ENCODE peak calls at places on chromosomes 5 and 9, in five cellular contexts. O, D, K, M and E are unnamed samples.
A peak's percentile ranks its signal among the peaks of the same experiment; 100 is the strongest.

GRCh38 chr5:131617140-131617822 is 17.7 kb downstream of the RAPGEF6 start:
- ATAC-seq in D (no peak), K (no peak), O (no peak), M (no peak), E (no peak)

GRCh38 chr9:83043583-83043982 is 19.4 kb downstream of the RASEF start:
- ATAC-seq in D (no peak), M (no peak), K (no peak), O (no peak), E (no peak)

GRCh38 chr9:86350006-86350755 is 4.0 kb downstream of the TUT7 start:
- ATAC-seq in K (no peak), O (no peak), D (no peak), M (no peak), E (no peak)

GRCh38 chr9:89464991-89465390 is 32.9 kb downstream of the SEMA4D start:
- ATAC-seq in D (no peak), O (no peak), M (no peak), K (no peak), E (no peak)

GRCh38 chr9:110601098-110601497 is 21.6 kb upstream of the SVEP1 start:
- ATAC-seq in M (peak; percentile 93), O (no peak), D (no peak), K (no peak), E (no peak)

GRCh38 chr5:111135946-111136345 is 43.8 kb downstream of the WDR36 start:
- ATAC-seq in M (no peak), K (peak; percentile 40), D (no peak), O (no peak), E (no peak)

GRCh38 chr5:173165193-173165988 is 21.1 kb downstream of the BNIP1 start:
- ATAC-seq in D (no peak), K (no peak), O (peak; percentile 27), M (no peak), E (no peak)

GRCh38 chr5:54514841-54515432 is 2.6 kb upstream of the SNX18 start:
- ATAC-seq in O (no peak), K (no peak), D (no peak), M (no peak), E (no peak)

GRCh38 chr5:145958463-145958862 is 22.1 kb downstream of the SH3RF2 start:
- ATAC-seq in M (no peak), K (no peak), O (no peak), D (no peak), E (no peak)

GRCh38 chr9:120915854-120916495 is 10.6 kb downstream of the TRAF1 start:
- ATAC-seq in D (no peak), M (no peak), K (no peak), O (no peak), E (no peak)

GRCh38 chr9:106775960-106776359 is 87.0 kb upstream of the ZNF462 start:
- ATAC-seq in D (no peak), K (no peak), O (no peak), M (no peak), E (no peak)

GRCh38 chr9:122107291-122107805 is 14.2 kb upstream of the TTLL11 start:
- ATAC-seq in M (no peak), O (peak; percentile 59), K (no peak), D (no peak), E (peak; percentile 83)
- TF ChIP-seq POLR2AphosphoS5 in M (no peak), O (no peak), K (no peak), D (no peak), E (peak; percentile 35)

DNA sequence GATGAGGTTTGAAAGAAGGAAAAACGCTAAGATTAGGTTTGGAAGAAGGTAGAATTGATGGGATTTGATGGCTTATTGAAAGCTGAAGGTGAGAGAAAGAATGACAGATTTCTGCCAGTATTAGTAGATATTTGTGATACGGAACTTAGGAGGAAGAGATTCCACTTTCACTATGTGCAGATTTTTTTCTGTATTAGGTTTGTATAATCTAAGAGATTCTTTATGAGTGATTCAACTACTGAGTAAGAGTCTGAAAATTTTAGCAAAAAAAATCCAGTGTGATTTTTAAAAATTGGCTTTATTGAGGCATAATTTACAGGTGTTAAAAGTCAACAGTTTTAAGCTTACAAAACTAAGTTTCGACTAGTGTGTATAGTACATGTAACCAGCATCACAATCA is 54.1 kb downstream of the AP3S1 start:
- ATAC-seq in O (no peak), M (no peak), K (no peak), D (no peak), E (no peak)
- H3K27ac ChIP-seq in O (no peak overlapping the region), M (no peak overlapping the region), K (no peak overlapping the region), D (no peak overlapping the region), E (no peak overlapping the region)

GRCh38 chr5:10595678-10596309 is 31.9 kb downstream of the ANKRD33B start:
- ATAC-seq in O (peak; percentile 86), K (peak; percentile 83), M (no peak), D (peak; percentile 93), E (peak; percentile 81)
- TF ChIP-seq POLR2AphosphoS5 in O (no peak), K (peak; percentile 53), M (no peak), D (no peak), E (peak; percentile 72)

GRCh38 chr5:180353963-180354574 is 933 bp upstream of the GFPT2 start:
- ATAC-seq in M (peak; percentile 3), K (no peak), D (no peak), O (no peak), E (no peak)
- H3K27ac ChIP-seq in M (no peak overlapping the region), K (no peak overlapping the region), D (no peak overlapping the region), O (no peak overlapping the region), E (peak overlapping the region; percentile 85)

GRCh38 chr9:103804077-103804735 is 289.9 kb upstream of the SMC2 start:
- ATAC-seq in D (no peak), M (no peak), K (no peak), O (no peak), E (no peak)
- TF ChIP-seq POLR2AphosphoS5 in D (no peak), M (no peak), K (no peak), O (no peak), E (no peak)

GRCh38 chr5:58411372-58411771 is 48.5 kb downstream of the PLK2 start:
- ATAC-seq in M (no peak), K (no peak), D (no peak), O (no peak), E (no peak)
- H3K27ac ChIP-seq in M (no peak overlapping the region), K (no peak overlapping the region), D (no peak overlapping the region), O (no peak overlapping the region), E (no peak overlapping the region)

DNA sequence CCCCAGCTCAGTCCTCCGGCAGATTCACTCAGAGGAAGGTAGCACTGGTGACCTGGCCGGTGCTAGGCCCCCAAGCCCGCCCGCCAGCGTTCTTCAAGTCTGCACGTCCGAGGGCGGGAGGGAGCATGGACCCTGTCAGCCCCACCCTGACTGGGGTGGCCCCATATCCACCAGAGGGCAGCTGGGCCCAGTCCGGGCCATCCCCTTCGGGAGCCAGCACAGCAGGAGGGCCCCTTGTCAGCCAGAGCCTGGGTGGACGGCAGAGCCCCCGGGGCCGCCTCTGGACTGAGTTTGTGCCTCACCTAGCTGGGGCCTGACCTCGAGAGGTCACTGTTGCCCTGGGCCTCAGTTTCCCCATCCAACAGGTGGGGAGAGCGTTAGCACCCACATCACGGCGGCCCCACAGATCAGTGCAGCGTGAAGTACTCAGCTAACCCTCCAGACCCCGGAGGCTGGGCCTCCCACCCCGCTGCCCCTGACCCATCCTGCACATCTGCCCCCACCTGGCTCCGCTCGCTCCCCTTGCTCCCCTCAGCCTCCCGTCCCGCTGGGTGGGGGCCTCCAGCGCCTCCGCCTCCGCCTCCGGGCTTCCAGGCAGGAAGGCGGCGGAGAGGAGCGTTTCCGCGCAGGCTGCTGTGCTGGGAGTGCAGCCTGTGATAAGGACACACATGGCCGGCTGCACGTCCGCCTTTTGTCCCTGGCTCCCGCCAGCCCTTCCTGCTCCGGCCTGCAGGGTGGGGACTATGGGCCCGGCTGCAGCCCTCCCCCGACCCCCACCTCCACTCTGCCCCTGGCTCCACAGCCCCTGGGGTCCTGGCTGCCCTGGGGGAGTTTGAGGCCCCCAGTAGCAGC is 16.6 kb upstream of the EGFL7 start:
- ATAC-seq in D (no peak), M (peak; percentile 40), K (no peak), O (peak; percentile 69), E (peak; percentile 60)
- TF ChIP-seq POLR2AphosphoS5 in D (no peak), M (no peak), K (no peak), O (peak; percentile 36), E (peak; percentile 84)

DNA sequence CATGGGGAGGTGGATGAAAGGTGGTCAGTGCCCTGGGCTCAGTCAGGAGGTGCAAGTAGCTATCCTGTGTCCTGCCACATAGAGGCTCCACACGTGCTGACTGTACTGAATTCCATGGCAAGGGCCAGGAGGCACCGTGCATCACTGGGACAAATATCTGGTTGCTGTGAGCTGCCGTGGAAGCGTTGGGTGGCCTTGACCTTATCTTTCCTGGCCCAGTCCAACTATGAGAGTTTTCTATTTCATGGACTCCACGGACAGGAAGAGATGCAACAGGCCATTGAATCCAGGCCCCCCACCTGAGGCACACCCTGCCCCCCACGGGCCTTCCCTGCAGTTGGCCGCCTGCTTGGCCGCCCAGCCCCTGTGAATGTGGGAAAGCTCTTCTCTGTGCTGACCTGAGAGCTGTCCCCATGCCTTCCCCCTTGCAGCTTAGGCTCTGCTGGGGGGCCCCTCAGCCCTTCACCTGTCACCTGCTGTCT is 1.7 kb downstream of the GRHPR start:
- ATAC-seq in M (no peak), D (no peak), O (peak; percentile 58), K (no peak), E (no peak)
- H3K27ac ChIP-seq in M (no peak overlapping the region), D (peak overlapping the region; percentile 96), O (peak overlapping the region; percentile 88), K (peak overlapping the region; percentile 9), E (no peak overlapping the region)

DNA sequence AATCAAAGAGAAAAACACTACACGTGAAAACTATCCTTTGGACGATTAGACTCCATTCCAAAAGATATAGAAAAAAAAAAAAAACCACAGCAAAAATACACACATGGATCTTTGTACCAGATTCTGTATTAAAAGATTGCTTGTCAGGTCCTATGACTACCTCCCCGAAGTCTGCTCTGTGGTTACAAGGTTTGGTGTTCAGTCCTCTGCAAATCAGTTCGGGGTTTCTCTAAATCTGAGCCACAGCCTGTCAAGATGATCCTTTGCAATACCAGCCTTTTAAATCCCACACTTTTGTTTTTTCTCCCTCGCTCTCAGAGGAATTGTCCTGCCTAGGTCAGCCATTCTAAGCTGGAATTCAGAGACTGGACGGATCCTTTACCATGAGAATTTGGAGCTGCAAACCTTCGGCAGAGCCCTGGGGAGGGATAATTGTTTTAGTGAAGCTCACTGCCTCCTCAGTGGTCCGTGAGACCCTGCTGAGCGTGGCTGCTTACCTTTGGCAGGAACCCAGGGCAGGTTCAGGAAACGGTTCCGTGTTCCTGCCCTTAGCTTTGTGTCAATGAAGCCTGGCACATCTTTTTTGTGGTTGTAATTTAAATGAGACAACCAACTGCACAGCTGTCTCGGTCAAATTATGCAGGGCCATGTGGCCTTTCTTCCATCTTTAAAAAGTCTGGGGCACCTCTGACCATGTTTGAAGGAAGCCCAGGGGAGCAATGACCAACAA is 47.3 kb downstream of the EBF1 start:
- ATAC-seq in O (no peak), D (no peak), K (no peak), M (peak; percentile 45), E (no peak)
- TF ChIP-seq POLR2AphosphoS5 in O (no peak), D (no peak), K (no peak), M (no peak), E (no peak)